ENCODE peak calls at places on chromosome 4, in ten cellular contexts. N, F, H, K, J, I, X, B, Z and S are unnamed samples.

GRCh38 chr4:119774840-119775239 is 146.2 kb upstream of the PDE5A start:
- DNase-seq in N (no peak), F (no peak), H (no peak), K (peak; percentile 70), J (no peak), I (no peak), X (no peak), B (no peak), Z (no peak), S (no peak)

GRCh38 chr4:119032921-119033685 is 102.5 kb upstream of the MYOZ2 start:
- DNase-seq in N (no peak), F (no peak), H (no peak), K (no peak), J (no peak), I (no peak), X (no peak), B (no peak), Z (no peak), S (no peak)

GRCh38 chr4:38359113-38359512 is 304.9 kb upstream of the KLF3 start:
- DNase-seq in N (no peak), F (no peak), H (no peak), K (no peak), J (no peak), I (no peak), X (no peak), B (no peak), Z (no peak), S (no peak)

GRCh38 chr4:151035321-151035720 is 20.2 kb upstream of the LRBA start:
- DNase-seq in N (no peak), F (peak; percentile 41), H (no peak), K (peak; percentile 32), J (peak; percentile 12), I (no peak), X (peak; percentile 30), B (no peak), Z (no peak), S (no peak)

GRCh38 chr4:74838746-74839370 is 44.5 kb upstream of the BTC start:
- DNase-seq in N (no peak), F (no peak), H (no peak), K (no peak), J (no peak), I (no peak), X (no peak), B (no peak), Z (no peak), S (no peak)

GRCh38 chr4:152806492-152807125 is 26.9 kb downstream of the ARFIP1 start:
- DNase-seq in N (no peak), F (peak; percentile 34), H (no peak), K (no peak), J (no peak), I (no peak), X (no peak), B (no peak), Z (no peak), S (no peak)

GRCh38 chr4:10002278-10002677 is 19.0 kb downstream of the SLC2A9 start:
- DNase-seq in N (no peak), F (peak; percentile 45), H (no peak), K (no peak), J (no peak), I (no peak), X (peak; percentile 54), B (no peak), Z (no peak), S (no peak)

GRCh38 chr4:56477192-56477706 is 9.8 kb downstream of the SRP72 start:
- DNase-seq in N (no peak), F (no peak), H (no peak), K (no peak), J (no peak), I (no peak), X (no peak), B (no peak), Z (no peak), S (no peak)

GRCh38 chr4:147057631-147057980 is 111.9 kb upstream of the TTC29 start:
- DNase-seq in N (no peak), F (no peak), H (no peak), K (peak; percentile 17), J (no peak), I (peak; percentile 4), X (no peak), B (no peak), Z (no peak), S (no peak)

GRCh38 chr4:8869002-8869878 is 2.4 kb downstream of the HMX1 start:
- DNase-seq in N (no peak), F (no peak), H (no peak), K (peak; percentile 26), J (no peak), I (no peak), X (no peak), B (no peak), Z (no peak), S (no peak)

DNA sequence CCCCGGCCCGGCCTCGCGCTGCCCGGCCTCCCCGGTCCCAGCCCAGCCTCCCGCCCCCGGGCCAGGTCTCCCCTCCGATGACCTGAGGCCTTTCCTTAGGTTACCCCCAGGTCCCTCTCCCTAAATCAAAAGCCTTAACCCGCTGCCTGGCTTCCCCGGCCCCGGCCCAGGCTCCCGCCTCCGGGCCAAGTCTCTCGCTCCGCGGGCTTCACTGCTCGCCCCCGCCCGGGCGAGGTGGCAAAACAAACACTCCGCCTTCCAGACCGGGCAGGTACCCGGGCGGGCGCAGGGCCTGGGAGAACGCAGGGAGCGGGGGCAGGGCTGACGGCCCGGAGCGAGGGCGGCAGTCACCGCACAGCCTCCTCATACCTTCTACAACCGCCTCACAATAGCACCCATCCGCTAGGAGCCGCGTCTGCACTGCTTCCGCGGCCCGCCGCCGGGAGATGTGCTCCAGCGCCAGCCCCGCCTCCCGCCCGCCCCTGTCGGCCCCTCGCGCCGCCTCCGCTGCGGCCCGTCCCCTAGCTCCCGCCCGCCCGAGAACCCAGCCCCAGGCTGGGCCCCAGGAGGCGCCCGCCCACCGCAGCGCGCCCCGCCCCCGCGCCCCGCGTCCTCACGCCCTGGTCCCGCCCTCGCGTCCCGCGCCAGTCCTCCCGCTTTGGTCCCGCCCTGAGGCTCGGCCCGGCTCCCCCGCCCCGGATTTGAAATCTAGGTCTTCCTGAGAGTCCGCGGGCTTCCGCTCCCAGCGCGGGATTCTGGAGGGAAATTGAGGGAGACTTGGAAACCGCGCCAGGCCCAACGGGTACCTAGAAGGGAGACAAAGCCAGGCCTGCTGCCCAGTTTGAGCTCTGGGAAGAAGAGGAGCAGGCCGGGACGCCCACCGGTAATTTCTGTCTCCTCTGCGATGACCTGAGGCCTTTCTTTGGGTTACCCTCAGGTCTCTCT is at the start of the genes CASP3 and PRIMPOL:
- DNase-seq in N (peak; percentile 100), F (peak; percentile 86), H (peak; percentile 98), K (peak; percentile 96), J (peak; percentile 98), I (peak; percentile 41), X (peak; percentile 98), B (peak; percentile 92), Z (peak; percentile 95), S (peak; percentile 100)
- TF ChIP-seq POLR2AphosphoS5 in N (peak; percentile 94), F (peak; percentile 83), H (peak; percentile 97), K (peak; percentile 93), J (peak; percentile 98), I (peak; percentile 60), X (peak; percentile 98), B (peak; percentile 72), Z (peak; percentile 95), S (peak; percentile 98)

GRCh38 chr4:122686709-122687108 is 45.8 kb upstream of the BBS12 start:
- DNase-seq in N (no peak), F (no peak), H (no peak), K (no peak), J (no peak), I (no peak), X (no peak), B (no peak), Z (no peak), S (no peak)

GRCh38 chr4:122691988-122692387 is 40.5 kb upstream of the BBS12 start:
- DNase-seq in N (no peak), F (no peak), H (no peak), K (no peak), J (no peak), I (no peak), X (no peak), B (no peak), Z (no peak), S (no peak)

GRCh38 chr4:122687450-122688121 is 44.9 kb upstream of the BBS12 start:
- DNase-seq in N (no peak), F (no peak), H (no peak), K (no peak), J (no peak), I (no peak), X (no peak), B (no peak), Z (no peak), S (no peak)

GRCh38 chr4:122689972-122690371 is 42.5 kb upstream of the BBS12 start:
- DNase-seq in N (no peak), F (no peak), H (no peak), K (no peak), J (no peak), I (no peak), X (no peak), B (no peak), Z (no peak), S (no peak)

DNA sequence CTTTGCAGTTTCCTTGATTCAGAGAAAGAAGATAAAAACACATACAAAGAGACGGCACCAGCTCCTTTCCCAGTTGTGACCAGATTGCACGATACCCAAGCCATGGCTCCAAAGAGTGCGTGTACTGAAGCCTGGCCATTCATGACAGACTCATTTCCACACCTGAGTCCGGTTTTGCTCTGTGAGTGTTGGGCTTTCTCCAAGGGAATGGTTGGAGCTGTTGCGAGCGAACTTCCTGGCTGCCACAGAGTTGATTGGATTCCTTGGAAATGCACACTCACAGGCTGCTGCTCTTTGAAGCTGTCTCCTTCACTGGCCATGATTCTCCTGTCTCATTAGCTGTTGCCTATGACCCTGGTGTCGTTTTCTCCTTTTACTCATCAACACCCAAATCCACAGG is 44.0 kb upstream of the BBS12 start:
- DNase-seq in N (no peak), F (no peak), H (no peak), K (no peak), J (no peak), I (no peak), X (no peak), B (no peak), Z (no peak), S (no peak)
- H3K27ac ChIP-seq in N (no peak overlapping the region), F (no peak overlapping the region), H (no peak overlapping the region), K (no peak overlapping the region), J (no peak overlapping the region), I (no peak overlapping the region), X (no peak overlapping the region), B (peak overlapping the region; percentile 9), Z (no peak overlapping the region), S (no peak overlapping the region)

DNA sequence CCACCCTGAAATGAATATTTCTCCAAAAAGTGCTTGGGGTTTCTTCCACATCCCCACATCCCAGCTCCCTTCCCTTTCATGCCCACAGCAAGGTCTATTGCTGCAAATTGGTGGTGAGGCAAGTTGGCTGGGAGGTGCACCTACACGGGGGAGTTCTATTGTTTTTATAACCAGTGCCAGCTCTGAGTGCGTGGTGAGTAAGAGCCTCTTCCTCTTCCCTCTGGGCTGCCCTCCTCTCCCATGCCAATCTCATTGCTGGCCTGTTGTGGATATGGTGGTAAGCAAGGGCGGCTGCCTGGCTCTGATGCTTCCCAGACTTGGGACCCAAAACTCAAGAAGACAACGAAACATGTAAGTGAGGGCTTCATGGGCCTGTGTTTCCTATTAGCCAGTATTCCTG is 204.3 kb downstream of the SHROOM3 start:
- DNase-seq in N (no peak), F (no peak), H (no peak), K (no peak), J (no peak), I (no peak), X (no peak), B (no peak), Z (no peak), S (no peak)
- TF ChIP-seq POLR2AphosphoS5 in N (no peak), F (no peak), H (no peak), K (no peak), J (no peak), I (no peak), X (no peak), B (no peak), Z (no peak), S (no peak)

GRCh38 chr4:68271851-68272756 is 26.6 kb upstream of the TMPRSS11B start:
- DNase-seq in N (no peak), F (peak; percentile 56), H (no peak), K (peak; percentile 70), J (no peak), I (peak; percentile 56), X (no peak), B (peak; percentile 31), Z (peak; percentile 46), S (no peak)
- H3K27ac ChIP-seq in N (no peak overlapping the region), F (no peak overlapping the region), H (no peak overlapping the region), K (peak overlapping the region; percentile 34), J (no peak overlapping the region), I (no peak overlapping the region), X (no peak overlapping the region), B (no peak overlapping the region), Z (no peak overlapping the region), S (no peak overlapping the region)